ENCODE peak calls at places on chromosomes 4 and X, in five cellular contexts. One of them, this sample, is unnamed.

GRCh38 chr4:27692098-27692679 is 831.5 kb downstream of the STIM2 start:
- DNase-seq in left ventricle myocardium superior: no peak
- DNase-seq in GM04503: no peak
- DNase-seq in HCT116: peak; percentile 45
- DNase-seq in NCI-H1092 treated with DMSO at 0.1 percent for 48 hours: peak; percentile 9
- DNase-seq in this sample: no peak

GRCh38 chr4:80484707-80485106 is 149.2 kb downstream of the CFAP299 start:
- DNase-seq in left ventricle myocardium superior: no peak
- DNase-seq in NCI-H1092 treated with DMSO at 0.1 percent for 48 hours: no peak
- DNase-seq in GM04503: no peak
- DNase-seq in HCT116: no peak
- DNase-seq in this sample: no peak

GRCh38 chr4:108644237-108644636 is 6.2 kb upstream of the OSTC start:
- DNase-seq in HCT116: no peak
- DNase-seq in NCI-H1092 treated with DMSO at 0.1 percent for 48 hours: no peak
- DNase-seq in left ventricle myocardium superior: no peak
- DNase-seq in GM04503: peak; percentile 84
- DNase-seq in this sample: no peak

GRCh38 chr4:13860126-13860525 is 232.6 kb upstream of the BOD1L1 start:
- DNase-seq in NCI-H1092 treated with DMSO at 0.1 percent for 48 hours: no peak
- DNase-seq in left ventricle myocardium superior: no peak
- DNase-seq in HCT116: no peak
- DNase-seq in GM04503: no peak
- DNase-seq in this sample: no peak

GRCh38 chrX:97310373-97310772 is 426.7 kb downstream of the RPA4 start:
- DNase-seq in HCT116: no peak
- DNase-seq in left ventricle myocardium superior: no peak
- DNase-seq in NCI-H1092 treated with DMSO at 0.1 percent for 48 hours: no peak
- DNase-seq in GM04503: no peak
- DNase-seq in this sample: no peak

GRCh38 chrX:40380649-40381488 is 199.9 kb upstream of the ATP6AP2 start:
- DNase-seq in NCI-H1092 treated with DMSO at 0.1 percent for 48 hours: peak; percentile 30
- DNase-seq in left ventricle myocardium superior: peak; percentile 45
- DNase-seq in HCT116: no peak
- DNase-seq in GM04503: no peak
- DNase-seq in this sample: no peak

GRCh38 chr4:39124885-39125599 is 57.3 kb upstream of the WDR19 start:
- DNase-seq in left ventricle myocardium superior: no peak
- DNase-seq in NCI-H1092 treated with DMSO at 0.1 percent for 48 hours: no peak
- DNase-seq in HCT116: no peak
- DNase-seq in GM04503: no peak
- DNase-seq in this sample: no peak

GRCh38 chr4:850323-850945 is 24.5 kb upstream of the CPLX1 start:
- DNase-seq in NCI-H1092 treated with DMSO at 0.1 percent for 48 hours: no peak
- DNase-seq in HCT116: no peak
- DNase-seq in left ventricle myocardium superior: peak; percentile 18
- DNase-seq in GM04503: no peak
- DNase-seq in this sample: no peak

GRCh38 chr4:185783574-185783973 is 28.4 kb downstream of the SORBS2 start:
- DNase-seq in left ventricle myocardium superior: no peak
- DNase-seq in GM04503: no peak
- DNase-seq in HCT116: no peak
- DNase-seq in NCI-H1092 treated with DMSO at 0.1 percent for 48 hours: no peak
- DNase-seq in this sample: no peak

This sample was measured in hypothalamus.